ENCODE peak calls at places on chromosomes 2 and 18, in eight cellular contexts. One of them, this sample, is unnamed.

GRCh38 chr2:220510668-220511067 is 883.2 kb downstream of the SLC4A3 start:
- DNase-seq in activated T-helper 1 cell treated with anti-CD3 and anti-CD28 coated beads, Interleukin-12 subunit alpha, Interleukin-12 subunit beta, Interleukin-2, Interleukin-4 antibody, amounts not matched to agents 30 ng/mL and 10 ng/mL and 1 ng/mL, durations not matched to agents 14 hours and 24 hours and 36 hours: no peak
- DNase-seq in fibroblast of the conjunctiva: no peak
- DNase-seq in dorsolateral prefrontal cortex: no peak
- DNase-seq in stromal cell of bone marrow: no peak
- DNase-seq in iPS DF 19.7: no peak
- DNase-seq in AG08395: no peak
- DNase-seq in CD4-positive, alpha-beta memory T cell: no peak
- DNase-seq in this sample: no peak

GRCh38 chr2:171403181-171403580 is 30.6 kb downstream of the METTL8 start:
- DNase-seq in activated T-helper 1 cell treated with anti-CD3 and anti-CD28 coated beads, Interleukin-12 subunit alpha, Interleukin-12 subunit beta, Interleukin-2, Interleukin-4 antibody, amounts not matched to agents 30 ng/mL and 10 ng/mL and 1 ng/mL, durations not matched to agents 14 hours and 24 hours and 36 hours: no peak
- DNase-seq in fibroblast of the conjunctiva: no peak
- DNase-seq in dorsolateral prefrontal cortex: no peak
- DNase-seq in stromal cell of bone marrow: peak
- DNase-seq in iPS DF 19.7: no peak
- DNase-seq in AG08395: no peak
- DNase-seq in CD4-positive, alpha-beta memory T cell: no peak
- DNase-seq in this sample: no peak

GRCh38 chr2:54258171-54258570 is 2.1 kb upstream of the TSPYL6 start:
- DNase-seq in activated T-helper 1 cell treated with anti-CD3 and anti-CD28 coated beads, Interleukin-12 subunit alpha, Interleukin-12 subunit beta, Interleukin-2, Interleukin-4 antibody, amounts not matched to agents 30 ng/mL and 10 ng/mL and 1 ng/mL, durations not matched to agents 14 hours and 24 hours and 36 hours: no peak
- DNase-seq in fibroblast of the conjunctiva: no peak
- DNase-seq in dorsolateral prefrontal cortex: no peak
- DNase-seq in stromal cell of bone marrow: no peak
- DNase-seq in iPS DF 19.7: no peak
- DNase-seq in AG08395: no peak
- DNase-seq in CD4-positive, alpha-beta memory T cell: no peak
- DNase-seq in this sample: no peak

GRCh38 chr18:76756491-76757288 is 65.7 kb upstream of the ZNF236 start:
- DNase-seq in activated T-helper 1 cell treated with anti-CD3 and anti-CD28 coated beads, Interleukin-12 subunit alpha, Interleukin-12 subunit beta, Interleukin-2, Interleukin-4 antibody, amounts not matched to agents 30 ng/mL and 10 ng/mL and 1 ng/mL, durations not matched to agents 14 hours and 24 hours and 36 hours: no peak
- DNase-seq in fibroblast of the conjunctiva: no peak
- DNase-seq in dorsolateral prefrontal cortex: no peak
- DNase-seq in stromal cell of bone marrow: no peak
- DNase-seq in iPS DF 19.7: no peak
- DNase-seq in AG08395: no peak
- DNase-seq in CD4-positive, alpha-beta memory T cell: no peak
- DNase-seq in this sample: peak

GRCh38 chr2:52659536-52659935 is 1108.1 kb upstream of the CHAC2 start:
- DNase-seq in activated T-helper 1 cell treated with anti-CD3 and anti-CD28 coated beads, Interleukin-12 subunit alpha, Interleukin-12 subunit beta, Interleukin-2, Interleukin-4 antibody, amounts not matched to agents 30 ng/mL and 10 ng/mL and 1 ng/mL, durations not matched to agents 14 hours and 24 hours and 36 hours: no peak
- DNase-seq in fibroblast of the conjunctiva: no peak
- DNase-seq in dorsolateral prefrontal cortex: no peak
- DNase-seq in stromal cell of bone marrow: no peak
- DNase-seq in iPS DF 19.7: no peak
- DNase-seq in AG08395: no peak
- DNase-seq in CD4-positive, alpha-beta memory T cell: no peak
- DNase-seq in this sample: no peak

GRCh38 chr2:67954125-67954748 is 108.6 kb downstream of the C1D start:
- DNase-seq in activated T-helper 1 cell treated with anti-CD3 and anti-CD28 coated beads, Interleukin-12 subunit alpha, Interleukin-12 subunit beta, Interleukin-2, Interleukin-4 antibody, amounts not matched to agents 30 ng/mL and 10 ng/mL and 1 ng/mL, durations not matched to agents 14 hours and 24 hours and 36 hours: no peak
- DNase-seq in fibroblast of the conjunctiva: no peak
- DNase-seq in dorsolateral prefrontal cortex: no peak
- DNase-seq in stromal cell of bone marrow: no peak
- DNase-seq in iPS DF 19.7: no peak
- DNase-seq in AG08395: no peak
- DNase-seq in CD4-positive, alpha-beta memory T cell: no peak
- DNase-seq in this sample: no peak

GRCh38 chr2:109209412-109209811 is 80.4 kb downstream of the SH3RF3 start:
- DNase-seq in activated T-helper 1 cell treated with anti-CD3 and anti-CD28 coated beads, Interleukin-12 subunit alpha, Interleukin-12 subunit beta, Interleukin-2, Interleukin-4 antibody, amounts not matched to agents 30 ng/mL and 10 ng/mL and 1 ng/mL, durations not matched to agents 14 hours and 24 hours and 36 hours: no peak
- DNase-seq in fibroblast of the conjunctiva: no peak
- DNase-seq in dorsolateral prefrontal cortex: no peak
- DNase-seq in stromal cell of bone marrow: peak
- DNase-seq in iPS DF 19.7: no peak
- DNase-seq in AG08395: peak
- DNase-seq in CD4-positive, alpha-beta memory T cell: no peak
- DNase-seq in this sample: no peak

GRCh38 chr2:217839073-217839749 is 163.6 kb downstream of the TNS1 start:
- DNase-seq in activated T-helper 1 cell treated with anti-CD3 and anti-CD28 coated beads, Interleukin-12 subunit alpha, Interleukin-12 subunit beta, Interleukin-2, Interleukin-4 antibody, amounts not matched to agents 30 ng/mL and 10 ng/mL and 1 ng/mL, durations not matched to agents 14 hours and 24 hours and 36 hours: no peak
- DNase-seq in fibroblast of the conjunctiva: no peak
- DNase-seq in dorsolateral prefrontal cortex: no peak
- DNase-seq in stromal cell of bone marrow: no peak
- DNase-seq in iPS DF 19.7: no peak
- DNase-seq in AG08395: no peak
- DNase-seq in CD4-positive, alpha-beta memory T cell: no peak
- DNase-seq in this sample: peak

GRCh38 chr18:24112874-24113615 is 25.8 kb upstream of the CABYR start:
- DNase-seq in activated T-helper 1 cell treated with anti-CD3 and anti-CD28 coated beads, Interleukin-12 subunit alpha, Interleukin-12 subunit beta, Interleukin-2, Interleukin-4 antibody, amounts not matched to agents 30 ng/mL and 10 ng/mL and 1 ng/mL, durations not matched to agents 14 hours and 24 hours and 36 hours: no peak
- DNase-seq in fibroblast of the conjunctiva: no peak
- DNase-seq in dorsolateral prefrontal cortex: no peak
- DNase-seq in stromal cell of bone marrow: peak
- DNase-seq in iPS DF 19.7: no peak
- DNase-seq in AG08395: no peak
- DNase-seq in CD4-positive, alpha-beta memory T cell: no peak
- DNase-seq in this sample: no peak

GRCh38 chr2:240277073-240277806 is 136.8 kb upstream of the OTOS start:
- DNase-seq in activated T-helper 1 cell treated with anti-CD3 and anti-CD28 coated beads, Interleukin-12 subunit alpha, Interleukin-12 subunit beta, Interleukin-2, Interleukin-4 antibody, amounts not matched to agents 30 ng/mL and 10 ng/mL and 1 ng/mL, durations not matched to agents 14 hours and 24 hours and 36 hours: no peak
- DNase-seq in fibroblast of the conjunctiva: peak
- DNase-seq in dorsolateral prefrontal cortex: no peak
- DNase-seq in stromal cell of bone marrow: peak
- DNase-seq in iPS DF 19.7: no peak
- DNase-seq in AG08395: no peak
- DNase-seq in CD4-positive, alpha-beta memory T cell: no peak
- DNase-seq in this sample: peak

GRCh38 chr2:136407113-136407951 is 289.4 kb upstream of the CXCR4 start:
- DNase-seq in activated T-helper 1 cell treated with anti-CD3 and anti-CD28 coated beads, Interleukin-12 subunit alpha, Interleukin-12 subunit beta, Interleukin-2, Interleukin-4 antibody, amounts not matched to agents 30 ng/mL and 10 ng/mL and 1 ng/mL, durations not matched to agents 14 hours and 24 hours and 36 hours: no peak
- DNase-seq in fibroblast of the conjunctiva: no peak
- DNase-seq in dorsolateral prefrontal cortex: no peak
- DNase-seq in stromal cell of bone marrow: no peak
- DNase-seq in iPS DF 19.7: no peak
- DNase-seq in AG08395: no peak
- DNase-seq in CD4-positive, alpha-beta memory T cell: no peak
- DNase-seq in this sample: no peak